ENCODE peak calls at places on chromosome X, in four cellular contexts. V is K562, M is GM12878, P is HepG2. C is an unnamed sample.

GRCh38 chrX:133215017-133215416 is 3.1 kb downstream of the TFDP3 start:
- DNase-seq in V (no peak), M (no peak), P (no peak), C (no peak)

GRCh38 chrX:124736553-124737240 is 390.3 kb downstream of the SH2D1A start:
- DNase-seq in V (no peak), M (no peak), P (no peak), C (peak)

GRCh38 chrX:103439161-103439560 is 62.8 kb downstream of the BEX3 start:
- DNase-seq in V (no peak), M (no peak), P (no peak), C (peak)

GRCh38 chrX:49710744-49711319 is 15.0 kb upstream of the PAGE1 start:
- DNase-seq in V (no peak), M (no peak), P (peak), C (peak)

GRCh38 chrX:115988825-115989224 is 181.7 kb upstream of the AGTR2 start:
- DNase-seq in V (no peak), M (no peak), P (no peak), C (peak)

GRCh38 chrX:132127748-132128147 is at the start of gene FRMD7:
- DNase-seq in V (no peak), M (no peak), P (no peak), C (no peak)

GRCh38 chrX:23332888-23333821 is 1.5 kb upstream of the PTCHD1 start:
- DNase-seq in V (no peak), M (no peak), P (no peak), C (peak)

GRCh38 chrX:15674514-15674898 is 9.9 kb upstream of the CLTRN start:
- DNase-seq in V (peak), M (peak), P (peak), C (peak)

GRCh38 chrX:17687648-17688047 is 49.6 kb upstream of the SCML1 start:
- DNase-seq in V (no peak), M (no peak), P (no peak), C (no peak)

GRCh38 chrX:16807976-16808542 is 21.8 kb downstream of the TXLNG start:
- DNase-seq in V (peak), M (no peak), P (peak), C (no peak)

GRCh38 chrX:123339201-123339905 is 155.3 kb downstream of the GRIA3 start:
- DNase-seq in V (no peak), M (no peak), P (no peak), C (no peak)

GRCh38 chrX:107549504-107549903 is 78.8 kb upstream of the PRPS1 start:
- DNase-seq in V (no peak), M (no peak), P (no peak), C (no peak)

GRCh38 chrX:49840679-49841078 is 11.6 kb downstream of the PAGE4 start:
- DNase-seq in V (peak), M (peak), P (peak), C (peak)

GRCh38 chrX:149372861-149373260 is 132.2 kb downstream of the IDS start:
- DNase-seq in V (no peak), M (no peak), P (no peak), C (no peak)

GRCh38 chrX:38205037-38205436 is 15.6 kb downstream of the SRPX start:
- DNase-seq in V (no peak), M (peak), P (no peak), C (no peak)

GRCh38 chrX:44071847-44072545 is 98.8 kb upstream of the NDP start:
- DNase-seq in V (no peak), M (no peak), P (no peak), C (no peak)

DNA sequence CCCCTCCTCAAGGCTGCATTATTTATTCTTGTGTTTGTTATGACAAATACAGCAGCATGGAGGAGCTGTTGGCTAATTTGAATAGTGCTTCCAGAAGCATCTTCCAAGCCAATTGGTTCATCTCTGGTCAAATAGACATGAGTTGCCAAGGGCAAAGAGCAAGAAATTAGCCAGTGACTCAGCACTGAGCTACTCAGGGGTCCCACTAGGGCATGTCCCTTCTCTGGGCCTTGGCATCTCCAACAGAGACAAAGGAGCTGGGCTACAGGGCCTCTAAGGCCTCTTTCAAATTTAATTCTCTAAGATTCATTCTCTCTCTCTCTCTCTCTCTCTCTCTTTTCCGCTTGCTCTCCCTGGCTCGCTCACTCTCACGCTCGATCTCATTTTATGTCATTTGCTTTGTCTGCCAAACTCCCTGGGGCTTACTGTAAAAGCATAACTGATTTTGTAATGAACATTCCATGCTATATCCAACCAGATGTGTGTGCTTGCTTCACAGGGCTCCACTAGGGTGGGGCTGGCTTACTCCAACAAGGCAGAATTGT is 86.7 kb upstream of the MAGEA4 start:
- DNase-seq in V (no peak), M (no peak), P (no peak), C (peak)
- TF ChIP-seq JUNB in V (no peak), M (no peak), P (no peak), C (no peak)

GRCh38 chrX:151899622-151900021 is 13.1 kb upstream of the MAGEA4 start:
- DNase-seq in V (no peak), M (no peak), P (no peak), C (no peak)
- TF ChIP-seq CREB1 in V (no peak), M (no peak), P (no peak), C (no peak)

GRCh38 chrX:1871887-1872286 is 257.0 kb downstream of the ASMT start:
- DNase-seq in V (no peak), M (no peak), P (no peak), C (no peak)
- TF ChIP-seq EZH2 in V (no peak), M (no peak), P (no peak), C (no peak)

GRCh38 chrX:120244735-120245498 is 5.7 kb upstream of the ZBTB33 start:
- DNase-seq in V (peak), M (no peak), P (peak), C (peak)
- TF ChIP-seq JUNB in V (no peak), M (no peak), P (no peak), C (no peak)

GRCh38 chrX:9475984-9476383 is 11.1 kb downstream of the TBL1X start:
- DNase-seq in V (no peak), M (no peak), P (no peak), C (no peak)

GRCh38 chrX:9471571-9471985 is 6.7 kb downstream of the TBL1X start:
- DNase-seq in V (no peak), M (no peak), P (peak), C (no peak)

GRCh38 chrX:9482408-9482807 is 17.6 kb downstream of the TBL1X start:
- DNase-seq in V (no peak), M (no peak), P (no peak), C (no peak)

GRCh38 chrX:9473708-9474107 is 8.8 kb downstream of the TBL1X start:
- DNase-seq in V (no peak), M (no peak), P (no peak), C (no peak)

GRCh38 chrX:9476810-9477575 is 12.1 kb downstream of the TBL1X start:
- DNase-seq in V (no peak), M (no peak), P (peak), C (no peak)
- TF ChIP-seq CREB1 in V (no peak), M (no peak), P (no peak), C (no peak)

GRCh38 chrX:137574784-137575298 is 8.9 kb downstream of the ZIC3 start:
- DNase-seq in V (no peak), M (no peak), P (no peak), C (peak)
- TF ChIP-seq EZH2 in V (no peak), M (no peak), P (no peak), C (no peak)

DNA sequence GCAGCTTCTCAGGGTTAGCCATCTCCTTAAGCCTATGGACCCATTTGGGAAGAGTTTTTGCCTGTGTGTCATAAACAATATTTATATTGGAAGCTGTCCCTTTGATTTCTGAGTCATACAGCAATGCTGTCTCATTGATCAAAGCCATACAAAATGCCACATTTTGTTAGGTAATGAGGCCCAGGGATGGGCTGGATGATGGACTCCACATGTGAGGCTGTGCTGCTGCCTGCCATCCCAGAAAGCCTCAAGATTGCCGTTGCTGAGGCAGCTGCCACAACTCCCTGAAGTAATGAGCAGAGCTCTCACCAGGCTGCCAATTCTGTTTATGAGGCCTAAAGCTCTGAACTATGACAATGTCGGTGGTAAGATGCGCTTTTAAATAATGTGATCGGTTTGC is 12.2 kb upstream of the GJB1 start:
- DNase-seq in V (no peak), M (no peak), P (no peak), C (no peak)
- TF ChIP-seq JUNB in V (no peak), M (no peak), P (no peak), C (no peak)

GRCh38 chrX:153554519-153555167 is 37.2 kb downstream of the ATP2B3 start:
- DNase-seq in V (peak), M (no peak), P (peak), C (peak)
- TF ChIP-seq CREB1 in V (no peak), M (no peak), P (no peak), C (no peak)

GRCh38 chrX:39519566-39520301 is 578.0 kb downstream of the BCOR start:
- DNase-seq in V (peak), M (no peak), P (no peak), C (no peak)

GRCh38 chrX:39513836-39514235 is 583.9 kb downstream of the BCOR start:
- DNase-seq in V (no peak), M (no peak), P (no peak), C (no peak)

GRCh38 chrX:39518451-39519212 is 579.1 kb downstream of the BCOR start:
- DNase-seq in V (no peak), M (no peak), P (no peak), C (no peak)

GRCh38 chrX:39516399-39516798 is 581.4 kb downstream of the BCOR start:
- DNase-seq in V (no peak), M (no peak), P (no peak), C (no peak)

DNA sequence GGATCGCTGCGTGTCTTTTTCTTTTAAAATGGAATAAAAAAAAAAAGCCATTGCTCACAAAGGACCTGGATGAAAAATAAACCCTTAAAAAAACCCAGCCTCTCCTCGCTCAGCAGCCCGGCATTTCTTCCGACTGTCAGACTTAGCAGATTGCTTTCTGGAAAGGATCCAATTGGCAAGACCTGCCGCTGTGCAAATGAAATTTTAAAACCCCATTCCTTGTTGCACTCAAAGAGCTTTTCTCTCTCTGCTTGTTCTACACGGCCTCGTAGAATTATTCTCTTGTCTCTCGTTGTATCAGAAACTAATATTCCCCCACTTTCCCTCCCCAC is 578.6 kb downstream of the BCOR start:
- DNase-seq in V (no peak), M (no peak), P (no peak), C (no peak)
- TF ChIP-seq EZH2 in V (no peak), M (no peak), P (no peak), C (no peak)

DNA sequence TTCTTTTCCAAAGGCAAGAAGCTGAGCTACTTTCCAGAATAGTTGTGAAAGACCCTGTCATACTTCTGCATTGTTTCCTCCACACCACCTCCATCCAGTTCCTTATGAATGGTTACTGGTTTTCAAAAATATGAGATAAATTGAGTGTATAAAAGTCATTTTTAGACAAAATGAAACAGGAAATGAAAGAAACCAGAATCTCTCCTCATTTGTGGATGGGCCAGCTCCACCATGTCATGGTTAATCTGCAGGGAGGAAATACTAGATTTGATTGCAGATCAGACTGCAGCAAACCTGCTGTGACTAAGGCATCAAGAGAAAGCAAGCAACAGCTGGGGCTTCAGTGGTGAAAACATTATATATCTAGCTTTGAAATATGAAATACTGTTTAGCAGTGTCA is 23.8 kb downstream of the F9 start:
- DNase-seq in V (no peak), M (no peak), P (no peak), C (no peak)
- TF ChIP-seq JUNB in V (no peak), M (no peak), P (no peak), C (no peak)

C was measured in GM23338.